ENCODE peak calls at places on chromosomes 12 and 14, in five cellular contexts. S is left ventricle myocardium superior, J is naive B cell, P is renal cortical epithelial cell, O is lung. T is an unnamed sample.

GRCh38 chr14:54182419-54183040 is 214.3 kb upstream of the CDKN3 start:
- DNase-seq in S (no peak), J (no peak), P (peak; percentile 95), O (no peak), T (no peak)

GRCh38 chr14:29085546-29085945 is 319.0 kb downstream of the FOXG1 start:
- DNase-seq in S (no peak), J (no peak), P (peak; percentile 6), O (no peak), T (no peak)

GRCh38 chr14:91968280-91968679 is 20.8 kb upstream of the FBLN5 start:
- DNase-seq in S (no peak), J (no peak), P (no peak), O (no peak), T (no peak)

GRCh38 chr12:93922583-93923006 is 225.8 kb upstream of the PLXNC1 start:
- DNase-seq in S (no peak), J (no peak), P (no peak), O (no peak), T (no peak)

GRCh38 chr14:68549966-68550705 is 242.7 kb downstream of the ZFP36L1 start:
- DNase-seq in S (no peak), J (no peak), P (peak; percentile 83), O (no peak), T (no peak)

GRCh38 chr12:108053512-108053911 is 75.6 kb upstream of the WSCD2 start:
- DNase-seq in S (no peak), J (no peak), P (no peak), O (no peak), T (no peak)

GRCh38 chr12:91273542-91273941 is 90.9 kb upstream of the DCN start:
- DNase-seq in S (no peak), J (no peak), P (no peak), O (no peak), T (no peak)

GRCh38 chr14:104181761-104182530 is 43.6 kb downstream of the KIF26A start:
- DNase-seq in S (no peak), J (no peak), P (no peak), O (no peak), T (no peak)

GRCh38 chr12:124636138-124636968 is 68.9 kb upstream of the NCOR2 start:
- DNase-seq in S (peak; percentile 45), J (no peak), P (peak; percentile 44), O (no peak), T (no peak)

GRCh38 chr12:124386661-124387509 is 92.0 kb downstream of the RFLNA start:
- DNase-seq in S (peak; percentile 77), J (no peak), P (peak; percentile 22), O (no peak), T (peak; percentile 63)

GRCh38 chr12:67751376-67751928 is 102.9 kb downstream of the DYRK2 start:
- DNase-seq in S (no peak), J (no peak), P (no peak), O (no peak), T (no peak)

GRCh38 chr12:1917172-1918070 is 1.0 kb downstream of the CACNA2D4 start:
- DNase-seq in S (no peak), J (peak; percentile 49), P (no peak), O (no peak), T (no peak)

GRCh38 chr12:46933947-46934346 is 108.2 kb upstream of the SLC38A4 start:
- DNase-seq in S (no peak), J (no peak), P (peak; percentile 68), O (no peak), T (no peak)

GRCh38 chr12:55929306-55929791 is 1.6 kb upstream of the DGKA start:
- DNase-seq in S (peak; percentile 49), J (peak; percentile 89), P (no peak), O (no peak), T (no peak)

GRCh38 chr14:101457177-101457935 is 103.9 kb upstream of the DIO3 start:
- DNase-seq in S (no peak), J (no peak), P (no peak), O (no peak), T (no peak)

GRCh38 chr12:4609071-4609470 is 39.8 kb downstream of the AKAP3 start:
- DNase-seq in S (no peak), J (no peak), P (no peak), O (no peak), T (no peak)

T was measured in left ventricle myocardium inferior.